ENCODE peak calls at places on chromosomes 7 and 10, in six cellular contexts. One of them, this sample, is unnamed.
A peak's percentile ranks its signal among the peaks of the same experiment; 100 is the strongest.

GRCh38 chr10:84530724-84531325 is 202.4 kb downstream of the CCSER2 start:
- DNase-seq in lung: no peak
- DNase-seq in GM23338: no peak
- DNase-seq in sigmoid colon: no peak
- DNase-seq in MM.1S: no peak
- DNase-seq in IMR-90: no peak
- DNase-seq in this sample: no peak

GRCh38 chr10:71260622-71261325 is 48.4 kb downstream of the UNC5B start:
- DNase-seq in lung: no peak
- DNase-seq in GM23338: peak; percentile 70
- DNase-seq in sigmoid colon: no peak
- DNase-seq in MM.1S: no peak
- DNase-seq in IMR-90: peak; percentile 96
- DNase-seq in this sample: no peak

GRCh38 chr7:46859963-46860475 is 721.9 kb downstream of the TNS3 start:
- DNase-seq in lung: no peak
- DNase-seq in GM23338: no peak
- DNase-seq in sigmoid colon: no peak
- DNase-seq in MM.1S: no peak
- DNase-seq in IMR-90: peak; percentile 74
- DNase-seq in this sample: no peak

GRCh38 chr7:43791665-43792064 is 33.2 kb downstream of the BLVRA start:
- DNase-seq in lung: no peak
- DNase-seq in GM23338: no peak
- DNase-seq in sigmoid colon: no peak
- DNase-seq in MM.1S: no peak
- DNase-seq in IMR-90: peak; percentile 11
- DNase-seq in this sample: no peak

GRCh38 chr10:14698487-14699170 is 76.1 kb downstream of the FAM107B start:
- DNase-seq in lung: no peak
- DNase-seq in GM23338: no peak
- DNase-seq in sigmoid colon: no peak
- DNase-seq in MM.1S: peak; percentile 16
- DNase-seq in IMR-90: peak; percentile 83
- DNase-seq in this sample: no peak

GRCh38 chr7:4113271-4113670 is 568.8 kb upstream of the FOXK1 start:
- DNase-seq in lung: no peak
- DNase-seq in GM23338: no peak
- DNase-seq in sigmoid colon: peak; percentile 47
- DNase-seq in MM.1S: no peak
- DNase-seq in IMR-90: no peak
- DNase-seq in this sample: no peak

GRCh38 chr7:2417981-2418481 is 14.6 kb downstream of the CHST12 start:
- DNase-seq in lung: no peak
- DNase-seq in GM23338: no peak
- DNase-seq in sigmoid colon: no peak
- DNase-seq in MM.1S: no peak
- DNase-seq in IMR-90: peak; percentile 36
- DNase-seq in this sample: no peak

GRCh38 chr7:131688738-131689661 is 132.6 kb upstream of the PODXL start:
- DNase-seq in lung: peak; percentile 50
- DNase-seq in GM23338: peak; percentile 89
- DNase-seq in sigmoid colon: peak; percentile 79
- DNase-seq in MM.1S: peak; percentile 69
- DNase-seq in IMR-90: peak; percentile 49
- DNase-seq in this sample: peak; percentile 62

GRCh38 chr10:103687172-103687571 is 168.2 kb downstream of the SH3PXD2A start:
- DNase-seq in lung: no peak
- DNase-seq in GM23338: no peak
- DNase-seq in sigmoid colon: no peak
- DNase-seq in MM.1S: no peak
- DNase-seq in IMR-90: no peak
- DNase-seq in this sample: no peak

GRCh38 chr7:150941983-150942590 is 36.0 kb downstream of the KCNH2 start:
- DNase-seq in lung: no peak
- DNase-seq in GM23338: no peak
- DNase-seq in sigmoid colon: peak; percentile 83
- DNase-seq in MM.1S: peak; percentile 97
- DNase-seq in IMR-90: no peak
- DNase-seq in this sample: peak; percentile 70

GRCh38 chr7:94975316-94975715 is 67.9 kb downstream of the PPP1R9A start:
- DNase-seq in lung: no peak
- DNase-seq in GM23338: no peak
- DNase-seq in sigmoid colon: no peak
- DNase-seq in MM.1S: no peak
- DNase-seq in IMR-90: no peak
- DNase-seq in this sample: no peak

GRCh38 chr10:120942806-120943413 is 91.7 kb downstream of the WDR11 start:
- DNase-seq in lung: peak; percentile 84
- DNase-seq in GM23338: peak; percentile 86
- DNase-seq in sigmoid colon: peak; percentile 88
- DNase-seq in MM.1S: peak; percentile 66
- DNase-seq in IMR-90: peak; percentile 57
- DNase-seq in this sample: peak; percentile 83

GRCh38 chr10:46525177-46525823 is 31.2 kb downstream of the GPRIN2 start:
- DNase-seq in lung: no peak
- DNase-seq in GM23338: no peak
- DNase-seq in sigmoid colon: peak; percentile 19
- DNase-seq in MM.1S: no peak
- DNase-seq in IMR-90: peak; percentile 89
- DNase-seq in this sample: peak; percentile 7

GRCh38 chr7:151452141-151452571 is 12.2 kb upstream of the CRYGN start:
- DNase-seq in lung: no peak
- DNase-seq in GM23338: no peak
- DNase-seq in sigmoid colon: peak; percentile 60
- DNase-seq in MM.1S: no peak
- DNase-seq in IMR-90: no peak
- DNase-seq in this sample: peak; percentile 3

GRCh38 chr7:81008901-81009300 is 90.0 kb upstream of the SEMA3C start:
- DNase-seq in lung: no peak
- DNase-seq in GM23338: no peak
- DNase-seq in sigmoid colon: no peak
- DNase-seq in MM.1S: no peak
- DNase-seq in IMR-90: no peak
- DNase-seq in this sample: no peak

GRCh38 chr7:33807779-33808482 is 97.4 kb upstream of the BMPER start:
- DNase-seq in lung: no peak
- DNase-seq in GM23338: peak; percentile 81
- DNase-seq in sigmoid colon: no peak
- DNase-seq in MM.1S: no peak
- DNase-seq in IMR-90: peak; percentile 74
- DNase-seq in this sample: peak; percentile 11

GRCh38 chr10:32232378-32232777 is 114.6 kb downstream of the EPC1 start:
- DNase-seq in lung: no peak
- DNase-seq in GM23338: peak; percentile 83
- DNase-seq in sigmoid colon: no peak
- DNase-seq in MM.1S: no peak
- DNase-seq in IMR-90: no peak
- DNase-seq in this sample: no peak

GRCh38 chr10:100183482-100183881 is 2.3 kb downstream of the ERLIN1 start:
- DNase-seq in lung: no peak
- DNase-seq in GM23338: no peak
- DNase-seq in sigmoid colon: no peak
- DNase-seq in MM.1S: no peak
- DNase-seq in IMR-90: peak; percentile 10
- DNase-seq in this sample: peak; percentile 47

GRCh38 chr7:146172112-146172511 is 55.5 kb downstream of the CNTNAP2 start:
- DNase-seq in lung: no peak
- DNase-seq in GM23338: peak; percentile 30
- DNase-seq in sigmoid colon: no peak
- DNase-seq in MM.1S: peak; percentile 7
- DNase-seq in IMR-90: no peak
- DNase-seq in this sample: no peak

GRCh38 chr7:77798394-77799077 is at the start of the genes PHTF2 and TMEM60:
- DNase-seq in lung: peak; percentile 99
- DNase-seq in GM23338: peak; percentile 100
- DNase-seq in sigmoid colon: peak; percentile 99
- DNase-seq in MM.1S: peak; percentile 99
- DNase-seq in IMR-90: peak; percentile 100
- DNase-seq in this sample: peak; percentile 99
- TF ChIP-seq CTCF in lung: no peak
- TF ChIP-seq CTCF in GM23338: peak; percentile 48
- TF ChIP-seq CTCF in sigmoid colon: peak; percentile 54
- TF ChIP-seq CTCF in MM.1S: peak; percentile 53
- TF ChIP-seq CTCF in IMR-90: peak; percentile 53
- TF ChIP-seq CTCF in this sample: peak; percentile 41

DNA sequence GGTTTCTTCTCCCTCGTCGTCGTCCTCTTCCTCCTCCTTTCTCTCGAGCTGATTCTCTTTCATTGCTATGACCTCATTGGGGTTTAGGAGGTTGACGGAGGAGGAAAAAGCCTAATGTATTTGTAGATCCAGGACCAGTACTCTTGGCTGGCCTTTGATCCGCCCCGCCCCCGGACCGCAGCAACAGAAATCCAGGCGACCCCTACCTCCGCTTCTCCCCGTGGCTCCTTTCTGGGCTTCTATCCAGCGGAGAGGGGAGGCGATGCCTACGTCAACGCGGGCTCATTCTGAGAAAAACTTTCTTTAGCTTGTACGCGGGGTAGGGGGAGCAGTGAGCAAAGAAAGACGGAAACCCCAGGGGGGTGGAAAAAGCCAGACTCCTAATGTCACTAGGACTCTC is at the start of gene TMEM196:
- DNase-seq in lung: no peak
- DNase-seq in GM23338: peak; percentile 68
- DNase-seq in sigmoid colon: no peak
- DNase-seq in MM.1S: no peak
- DNase-seq in IMR-90: no peak
- DNase-seq in this sample: no peak
- H3K4me3 ChIP-seq in lung: no peak within 1 kb of the TSS
- H3K4me3 ChIP-seq in GM23338: peak within 1 kb of the TSS; percentile 74
- H3K4me3 ChIP-seq in sigmoid colon: peak within 1 kb of the TSS; percentile 15
- H3K4me3 ChIP-seq in MM.1S: no peak within 1 kb of the TSS
- H3K4me3 ChIP-seq in IMR-90: no peak within 1 kb of the TSS
- H3K4me3 ChIP-seq in this sample: no peak within 1 kb of the TSS

GRCh38 chr7:16923019-16923418 is 41.2 kb upstream of the AGR3 start:
- DNase-seq in lung: no peak
- DNase-seq in GM23338: no peak
- DNase-seq in sigmoid colon: no peak
- DNase-seq in MM.1S: no peak
- DNase-seq in IMR-90: no peak
- DNase-seq in this sample: no peak

GRCh38 chr7:16925609-16926008 is 43.8 kb upstream of the AGR3 start:
- DNase-seq in lung: no peak
- DNase-seq in GM23338: no peak
- DNase-seq in sigmoid colon: no peak
- DNase-seq in MM.1S: no peak
- DNase-seq in IMR-90: no peak
- DNase-seq in this sample: no peak

GRCh38 chr7:16926283-16926682 is 44.5 kb upstream of the AGR3 start:
- DNase-seq in lung: no peak
- DNase-seq in GM23338: peak; percentile 34
- DNase-seq in sigmoid colon: no peak
- DNase-seq in MM.1S: peak; percentile 20
- DNase-seq in IMR-90: peak; percentile 54
- DNase-seq in this sample: peak; percentile 39

GRCh38 chr7:16929146-16929762 is 47.5 kb upstream of the AGR3 start:
- DNase-seq in lung: no peak
- DNase-seq in GM23338: no peak
- DNase-seq in sigmoid colon: no peak
- DNase-seq in MM.1S: peak; percentile 45
- DNase-seq in IMR-90: no peak
- DNase-seq in this sample: no peak

GRCh38 chr7:16926861-16927260 is 45.1 kb upstream of the AGR3 start:
- DNase-seq in lung: no peak
- DNase-seq in GM23338: no peak
- DNase-seq in sigmoid colon: no peak
- DNase-seq in MM.1S: no peak
- DNase-seq in IMR-90: no peak
- DNase-seq in this sample: no peak
- H3K4me1 ChIP-seq in lung: no peaks in the 10 kb centered on the region
- H3K4me1 ChIP-seq in GM23338: peaks cover under 1% of the 10 kb centered on the region
- H3K4me1 ChIP-seq in sigmoid colon: no peaks in the 10 kb centered on the region
- H3K4me1 ChIP-seq in MM.1S: peaks cover 12% of the 10 kb centered on the region
- H3K4me1 ChIP-seq in IMR-90: peaks cover 2% of the 10 kb centered on the region
- H3K4me1 ChIP-seq in this sample: peaks cover 19% of the 10 kb centered on the region

DNA sequence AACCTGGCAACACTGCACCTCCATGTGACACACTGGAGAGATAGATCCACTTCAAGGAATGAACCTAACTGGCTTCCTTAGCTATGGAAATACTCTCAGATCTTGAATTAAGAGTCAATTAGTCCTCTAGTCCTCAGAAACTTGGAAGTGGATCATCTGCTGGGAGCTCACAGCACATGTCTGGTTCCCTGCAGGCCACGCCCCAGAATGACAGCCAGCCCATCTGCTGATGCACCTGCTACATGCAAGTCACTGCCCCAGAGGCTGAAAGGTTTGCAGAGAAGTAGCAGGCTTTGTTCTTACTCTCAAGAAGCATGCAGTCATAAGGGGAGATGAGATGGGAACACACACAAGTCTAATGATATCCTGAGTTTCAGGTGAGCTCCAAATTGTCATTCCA is 275.9 kb downstream of the SKAP2 start:
- DNase-seq in lung: no peak
- DNase-seq in GM23338: peak; percentile 18
- DNase-seq in sigmoid colon: no peak
- DNase-seq in MM.1S: peak; percentile 9
- DNase-seq in IMR-90: no peak
- DNase-seq in this sample: no peak
- TF ChIP-seq CTCF in lung: no peak
- TF ChIP-seq CTCF in GM23338: no peak
- TF ChIP-seq CTCF in sigmoid colon: no peak
- TF ChIP-seq CTCF in MM.1S: no peak
- TF ChIP-seq CTCF in IMR-90: no peak
- TF ChIP-seq CTCF in this sample: no peak

GRCh38 chr7:155649588-155649987 is 5.1 kb downstream of the RBM33 start:
- DNase-seq in lung: no peak
- DNase-seq in GM23338: no peak
- DNase-seq in sigmoid colon: no peak
- DNase-seq in MM.1S: no peak
- DNase-seq in IMR-90: no peak
- DNase-seq in this sample: no peak
- H3K4me3 ChIP-seq in lung: no peak overlapping the region
- H3K4me3 ChIP-seq in GM23338: no peak overlapping the region
- H3K4me3 ChIP-seq in sigmoid colon: no peak overlapping the region
- H3K4me3 ChIP-seq in MM.1S: no peak overlapping the region
- H3K4me3 ChIP-seq in IMR-90: no peak overlapping the region
- H3K4me3 ChIP-seq in this sample: no peak overlapping the region

This sample was measured in transverse colon.